ENCODE peak calls at places on chromosomes 6 and 20, in ten cellular contexts. N is PC-9; O is astrocyte of the cerebellum; Z is brain microvascular endothelial cell; Q is CD8-positive, alpha-beta T cell; M is GM23248; D is neural progenitor cell; T is AG10803; Y is thoracic aorta; V is endodermal cell. J is an unnamed sample.

GRCh38 chr20:4563031-4563430 is 158.7 kb upstream of the PRND start:
- DNase-seq in N (no peak), O (no peak), Z (no peak), Q (no peak), M (no peak), D (no peak), T (no peak), Y (no peak), V (no peak), J (no peak)

GRCh38 chr6:30154061-30154460 is 7.0 kb downstream of the TRIM10 start:
- DNase-seq in N (no peak), O (no peak), Z (no peak), Q (no peak), M (no peak), D (no peak), T (no peak), Y (no peak), V (no peak), J (no peak)

GRCh38 chr6:67210450-67210849 is 1424.6 kb upstream of the ADGRB3 start:
- DNase-seq in N (no peak), O (peak; percentile 28), Z (peak; percentile 23), Q (no peak), M (no peak), D (no peak), T (no peak), Y (no peak), V (no peak), J (no peak)

GRCh38 chr6:30100585-30101422 is 12.1 kb downstream of the TRIM31 start:
- DNase-seq in N (peak; percentile 78), O (no peak), Z (no peak), Q (peak; percentile 7), M (peak; percentile 50), D (peak; percentile 54), T (no peak), Y (no peak), V (peak; percentile 77), J (no peak)

GRCh38 chr6:128017288-128017687 is 116.4 kb upstream of the THEMIS start:
- DNase-seq in N (no peak), O (no peak), Z (no peak), Q (no peak), M (no peak), D (no peak), T (no peak), Y (no peak), V (no peak), J (no peak)

GRCh38 chr6:106098383-106099234 is 12.5 kb downstream of the PRDM1 start:
- DNase-seq in N (peak; percentile 69), O (no peak), Z (peak; percentile 68), Q (peak; percentile 60), M (peak; percentile 50), D (peak; percentile 40), T (peak; percentile 58), Y (no peak), V (no peak), J (peak; percentile 72)

GRCh38 chr20:31862157-31862470 is 8.2 kb downstream of the DUSP15 start:
- DNase-seq in N (no peak), O (no peak), Z (no peak), Q (no peak), M (no peak), D (no peak), T (no peak), Y (no peak), V (no peak), J (no peak)

GRCh38 chr6:31651602-31652191 is 764 bp downstream of the BAG6 start:
- DNase-seq in N (peak; percentile 71), O (no peak), Z (peak; percentile 79), Q (no peak), M (peak; percentile 91), D (peak; percentile 90), T (peak; percentile 81), Y (peak; percentile 17), V (no peak), J (no peak)

GRCh38 chr6:29828471-29828797 is 809 bp downstream of the HLA-G start:
- DNase-seq in N (no peak), O (no peak), Z (no peak), Q (no peak), M (peak; percentile 18), D (peak; percentile 33), T (no peak), Y (no peak), V (peak; percentile 80), J (no peak)

GRCh38 chr20:59518881-59519706 is 85.2 kb upstream of the PHACTR3 start:
- DNase-seq in N (peak; percentile 59), O (no peak), Z (peak; percentile 10), Q (no peak), M (peak; percentile 64), D (peak; percentile 74), T (peak; percentile 52), Y (no peak), V (peak; percentile 84), J (no peak)

GRCh38 chr6:92748131-92748530 is 671.2 kb downstream of the EPHA7 start:
- DNase-seq in N (no peak), O (no peak), Z (no peak), Q (no peak), M (no peak), D (no peak), T (no peak), Y (no peak), V (no peak), J (no peak)

GRCh38 chr20:50108571-50109235 is 4.2 kb downstream of the UBE2V1 start:
- DNase-seq in N (no peak), O (no peak), Z (no peak), Q (no peak), M (peak; percentile 53), D (no peak), T (no peak), Y (no peak), V (no peak), J (no peak)

GRCh38 chr6:158648682-158649131 is 1.1 kb upstream of the SYTL3 start:
- DNase-seq in N (peak; percentile 70), O (no peak), Z (peak; percentile 76), Q (no peak), M (peak; percentile 98), D (no peak), T (peak; percentile 90), Y (no peak), V (peak; percentile 19), J (peak; percentile 65)

GRCh38 chr6:147322299-147323162 is 118.3 kb downstream of the STXBP5 start:
- DNase-seq in N (no peak), O (no peak), Z (no peak), Q (no peak), M (peak; percentile 80), D (no peak), T (peak; percentile 80), Y (no peak), V (no peak), J (no peak)

GRCh38 chr20:34017610-34018009 is 23.9 kb downstream of the RALY start:
- DNase-seq in N (no peak), O (peak; percentile 65), Z (peak; percentile 91), Q (no peak), M (peak; percentile 92), D (no peak), T (peak; percentile 83), Y (no peak), V (no peak), J (no peak)

GRCh38 chr6:21664263-21665081 is 70.9 kb downstream of the SOX4 start:
- DNase-seq in N (no peak), O (no peak), Z (no peak), Q (no peak), M (peak; percentile 60), D (peak; percentile 79), T (no peak), Y (no peak), V (peak; percentile 91), J (no peak)

GRCh38 chr6:10429638-10430427 is 15.0 kb upstream of the TFAP2A start:
- DNase-seq in N (peak; percentile 57), O (peak; percentile 42), Z (peak; percentile 42), Q (no peak), M (peak; percentile 79), D (peak; percentile 55), T (peak; percentile 54), Y (no peak), V (peak; percentile 55), J (no peak)

GRCh38 chr20:4476903-4477302 is 244.8 kb upstream of the PRND start:
- DNase-seq in N (no peak), O (peak; percentile 47), Z (no peak), Q (no peak), M (peak; percentile 22), D (no peak), T (peak; percentile 82), Y (peak; percentile 5), V (no peak), J (peak; percentile 9)

GRCh38 chr6:167970236-167970635 is 27.2 kb upstream of the KIF25 start:
- DNase-seq in N (no peak), O (no peak), Z (no peak), Q (no peak), M (no peak), D (no peak), T (no peak), Y (no peak), V (no peak), J (no peak)

GRCh38 chr6:29943053-29943966 is 978 bp downstream of the HLA-A start:
- DNase-seq in N (no peak), O (no peak), Z (no peak), Q (no peak), M (peak; percentile 37), D (no peak), T (no peak), Y (no peak), V (peak; percentile 60), J (no peak)

GRCh38 chr6:139743629-139744028 is 369.2 kb upstream of the CITED2 start:
- DNase-seq in N (peak; percentile 98), O (peak; percentile 83), Z (peak; percentile 57), Q (no peak), M (peak; percentile 93), D (no peak), T (peak; percentile 97), Y (no peak), V (no peak), J (no peak)

GRCh38 chr20:63101781-63102719 is 95.3 kb upstream of the BHLHE23 start:
- DNase-seq in N (no peak), O (no peak), Z (peak; percentile 11), Q (peak; percentile 41), M (peak; percentile 68), D (peak; percentile 63), T (peak; percentile 45), Y (no peak), V (peak; percentile 66), J (no peak)
- H3K4me3 ChIP-seq in N (no peak overlapping the region), O (peak overlapping the region; percentile 45), Z (peak overlapping the region; percentile 51), Q (peak overlapping the region; percentile 98), M (peak overlapping the region; percentile 83), D (peak overlapping the region; percentile 35), T (peak overlapping the region; percentile 63), Y (peak overlapping the region; percentile 75), V (peak overlapping the region; percentile 72), J (peak overlapping the region; percentile 73)

GRCh38 chr20:9838378-9839295 is at the start of gene PAK5:
- DNase-seq in N (no peak), O (peak; percentile 32), Z (peak; percentile 18), Q (no peak), M (peak; percentile 2), D (peak; percentile 96), T (peak; percentile 0), Y (peak; percentile 5), V (peak; percentile 99), J (peak; percentile 78)
- H3K4me3 ChIP-seq in N (no peak within 1 kb of the TSS), O (peak within 1 kb of the TSS; percentile 52), Z (peak within 1 kb of the TSS; percentile 50), Q (no peak within 1 kb of the TSS), M (no peak within 1 kb of the TSS), D (peak within 1 kb of the TSS; percentile 69), T (no peak within 1 kb of the TSS), Y (peak within 1 kb of the TSS; percentile 68), V (peak within 1 kb of the TSS; percentile 82), J (peak within 1 kb of the TSS; percentile 75)

GRCh38 chr6:47669684-47670515 is 28.5 kb upstream of the ADGRF4 start:
- DNase-seq in N (no peak), O (no peak), Z (peak; percentile 17), Q (no peak), M (peak; percentile 2), D (peak; percentile 69), T (peak; percentile 13), Y (no peak), V (peak; percentile 93), J (no peak)
- H3K4me3 ChIP-seq in N (no peak overlapping the region), O (no peak overlapping the region), Z (no peak overlapping the region), Q (no peak overlapping the region), M (no peak overlapping the region), D (peak overlapping the region; percentile 2), T (no peak overlapping the region), Y (no peak overlapping the region), V (peak overlapping the region; percentile 59), J (no peak overlapping the region)

GRCh38 chr6:20533746-20534294 is 437 bp upstream of the CDKAL1 start:
- DNase-seq in N (no peak), O (no peak), Z (no peak), Q (no peak), M (no peak), D (no peak), T (no peak), Y (no peak), V (no peak), J (no peak)
- H3K4me3 ChIP-seq in N (peak overlapping the region; percentile 77), O (peak overlapping the region; percentile 83), Z (peak overlapping the region; percentile 87), Q (no peak overlapping the region), M (peak overlapping the region; percentile 95), D (peak overlapping the region; percentile 83), T (peak overlapping the region; percentile 92), Y (peak overlapping the region; percentile 77), V (peak overlapping the region; percentile 95), J (peak overlapping the region; percentile 83)

J was measured in ascending aorta.